ENCODE peak calls at places on chromosomes 16 and 17, in five cellular contexts. K, V, B, J and F are unnamed samples.

GRCh38 chr17:19897901-19898300 is 30.2 kb upstream of the ULK2 start:
- DNase-seq in K (no peak), V (peak), B (no peak), J (peak), F (peak)

GRCh38 chr17:63949576-63950250 is 17.6 kb upstream of the CD79B start:
- DNase-seq in K (no peak), V (no peak), B (no peak), J (no peak), F (no peak)

GRCh38 chr16:9003763-9004162 is 40.1 kb upstream of the USP7 start:
- DNase-seq in K (no peak), V (no peak), B (no peak), J (no peak), F (no peak)

GRCh38 chr16:62711797-62712196 is 675.6 kb upstream of the CDH8 start:
- DNase-seq in K (no peak), V (no peak), B (peak), J (no peak), F (no peak)

GRCh38 chr17:82910770-82911169 is 70.9 kb upstream of the ZNF750 start:
- DNase-seq in K (no peak), V (no peak), B (no peak), J (no peak), F (no peak)

GRCh38 chr16:50068550-50068949 is 2.8 kb downstream of the HEATR3 start:
- DNase-seq in K (no peak), V (peak), B (no peak), J (no peak), F (no peak)

GRCh38 chr16:87963400-87963799 is 12.2 kb downstream of the BANP start:
- DNase-seq in K (no peak), V (peak), B (no peak), J (no peak), F (peak)

GRCh38 chr17:2233441-2233947 is 70.1 kb downstream of the SMG6 start:
- DNase-seq in K (no peak), V (no peak), B (no peak), J (no peak), F (no peak)

GRCh38 chr16:10839271-10839661 is 20.7 kb upstream of the TVP23A start:
- DNase-seq in K (no peak), V (no peak), B (no peak), J (no peak), F (no peak)

GRCh38 chr17:17506181-17506741 is 10.1 kb upstream of the RASD1 start:
- DNase-seq in K (no peak), V (no peak), B (no peak), J (no peak), F (no peak)

GRCh38 chr17:49746791-49747490 is 17.0 kb downstream of the FAM117A start:
- DNase-seq in K (no peak), V (no peak), B (peak), J (no peak), F (no peak)

GRCh38 chr16:84226026-84226425 is 13.8 kb downstream of the KCNG4 start:
- DNase-seq in K (no peak), V (peak), B (no peak), J (no peak), F (no peak)

GRCh38 chr16:1878256-1878655 is 6.3 kb upstream of the MEIOB start:
- DNase-seq in K (no peak), V (no peak), B (no peak), J (no peak), F (no peak)

GRCh38 chr17:82358467-82359350 is at the start of gene TEX19:
- DNase-seq in K (no peak), V (no peak), B (peak), J (no peak), F (no peak)

GRCh38 chr16:13638218-13638617 is 281.7 kb upstream of the ERCC4 start:
- DNase-seq in K (no peak), V (no peak), B (no peak), J (no peak), F (no peak)
- H3K4me3 ChIP-seq in K (no peak), V (no peak), B (no peak), J (no peak), F (no peak)

DNA sequence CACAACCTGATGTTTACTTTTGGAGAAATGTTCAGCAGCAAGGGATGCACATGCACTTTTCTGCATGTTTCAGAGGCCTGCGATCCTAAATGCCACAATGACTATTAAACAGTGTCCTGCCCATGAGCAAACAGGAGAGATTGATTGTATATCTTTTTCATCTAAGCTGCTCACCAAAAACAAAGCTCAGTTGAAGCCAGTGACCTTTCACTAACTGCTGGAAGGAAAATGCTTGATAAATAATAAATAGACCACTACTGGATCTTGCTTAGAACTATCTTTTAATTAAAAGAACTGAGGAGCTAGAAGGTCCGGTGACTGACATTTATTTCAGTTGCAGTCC is 16.3 kb downstream of the MRPS23 start:
- DNase-seq in K (no peak), V (no peak), B (no peak), J (no peak), F (no peak)
- TF ChIP-seq CTCF in K (no peak), V (no peak), B (no peak), J (no peak), F (no peak)

GRCh38 chr17:11598274-11599221 is at the start of gene DNAH9:
- DNase-seq in K (peak), V (no peak), B (no peak), J (peak), F (peak)
- H3K4me3 ChIP-seq in K (peak), V (no peak), B (no peak), J (peak), F (no peak)

DNA sequence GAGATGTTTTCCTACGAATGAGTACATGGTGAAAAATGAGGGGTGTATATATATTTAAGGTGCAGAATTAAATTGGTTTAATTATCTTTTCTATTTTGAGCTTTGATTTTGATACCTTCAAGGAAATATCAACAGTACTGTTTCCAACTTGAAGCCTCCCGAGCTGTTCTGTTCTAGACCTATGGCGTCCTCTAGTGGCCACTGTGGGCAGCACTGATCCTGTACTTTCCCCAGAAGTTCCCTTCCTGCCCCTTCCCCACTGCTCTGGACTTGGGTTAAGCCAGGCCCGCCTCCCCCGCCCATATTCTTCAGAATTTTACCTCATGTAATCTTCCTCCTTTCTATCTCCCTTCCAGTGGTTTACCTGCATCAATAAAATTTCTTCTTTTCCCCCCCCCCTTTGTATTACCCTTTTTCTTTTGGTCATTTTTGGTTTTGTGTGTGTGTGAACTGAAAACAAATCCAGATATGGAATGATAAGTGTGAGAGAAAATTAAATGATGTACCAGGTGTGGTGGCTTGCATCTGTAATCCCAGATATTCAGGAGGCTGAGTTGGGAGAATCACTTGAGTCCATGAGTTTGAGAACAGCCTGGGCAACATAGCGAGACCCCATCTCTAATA is 1643.5 kb downstream of the TP53TG3F start:
- DNase-seq in K (no peak), V (no peak), B (no peak), J (no peak), F (peak)
- TF ChIP-seq CTCF in K (no peak), V (no peak), B (peak), J (no peak), F (no peak)

GRCh38 chr16:4263504-4264436 is 9.1 kb downstream of the TFAP4 start:
- DNase-seq in K (no peak), V (peak), B (no peak), J (peak), F (no peak)
- H3K4me3 ChIP-seq in K (no peak), V (peak), B (no peak), J (peak), F (no peak)

GRCh38 chr17:35799942-35800341 is 4.5 kb upstream of the MMP28 start:
- DNase-seq in K (peak), V (peak), B (no peak), J (peak), F (peak)
- TF ChIP-seq CTCF in K (no peak), V (no peak), B (no peak), J (no peak), F (no peak)